ENCODE peak calls at places on chromosomes 5 and 9, in five cellular contexts. Q, N, G, P and B are unnamed samples.

GRCh38 chr5:173950829-173951228 is 38.1 kb upstream of the C5orf47 start:
- DNase-seq in Q (no peak), N (no peak), G (no peak), P (no peak), B (no peak)

GRCh38 chr5:131224387-131225191 is 39.3 kb upstream of the CDC42SE2 start:
- DNase-seq in Q (no peak), N (peak; percentile 53), G (no peak), P (peak; percentile 5), B (no peak)

GRCh38 chr5:151079838-151080619 is 805 bp downstream of the TNIP1 start:
- DNase-seq in Q (peak; percentile 82), N (no peak), G (no peak), P (no peak), B (no peak)

GRCh38 chr9:93601666-93602065 is 25.3 kb downstream of the PHF2 start:
- DNase-seq in Q (no peak), N (no peak), G (no peak), P (no peak), B (no peak)

GRCh38 chr5:163402007-163402406 is 35.4 kb upstream of the CCNG1 start:
- DNase-seq in Q (no peak), N (no peak), G (no peak), P (no peak), B (no peak)

GRCh38 chr9:73153793-73154227 is 2.1 kb downstream of the ANXA1 start:
- DNase-seq in Q (no peak), N (no peak), G (no peak), P (no peak), B (no peak)

GRCh38 chr5:142263346-142263745 is 61.5 kb downstream of the SPRY4 start:
- DNase-seq in Q (no peak), N (no peak), G (no peak), P (no peak), B (no peak)

GRCh38 chr9:93217706-93218105 is 33.8 kb downstream of the WNK2 start:
- DNase-seq in Q (no peak), N (peak; percentile 23), G (no peak), P (no peak), B (no peak)

GRCh38 chr5:8633706-8634105 is 764.8 kb downstream of the MTRR start:
- DNase-seq in Q (peak; percentile 66), N (no peak), G (peak; percentile 5), P (no peak), B (no peak)

GRCh38 chr9:121279841-121280388 is 12.0 kb downstream of the GSN start:
- DNase-seq in Q (no peak), N (no peak), G (no peak), P (no peak), B (no peak)

GRCh38 chr5:144189800-144190429 is 19.2 kb downstream of the KCTD16 start:
- DNase-seq in Q (peak; percentile 95), N (no peak), G (no peak), P (peak; percentile 71), B (no peak)

GRCh38 chr9:90835206-90835605 is 33.6 kb downstream of the SYK start:
- DNase-seq in Q (no peak), N (no peak), G (no peak), P (no peak), B (no peak)

GRCh38 chr5:134110382-134110781 is 4.1 kb upstream of the TCF7 start:
- DNase-seq in Q (no peak), N (no peak), G (no peak), P (no peak), B (no peak)

GRCh38 chr5:17289681-17290619 is 72.5 kb downstream of the BASP1 start:
- DNase-seq in Q (peak; percentile 50), N (no peak), G (no peak), P (no peak), B (peak; percentile 32)

GRCh38 chr9:36987891-36988290 is 46.2 kb downstream of the PAX5 start:
- DNase-seq in Q (no peak), N (no peak), G (no peak), P (no peak), B (no peak)

GRCh38 chr9:16119861-16120641 is 567.2 kb downstream of the CCDC171 start:
- DNase-seq in Q (peak; percentile 68), N (no peak), G (no peak), P (no peak), B (no peak)

GRCh38 chr5:142551242-142552067 is 134.4 kb downstream of the FGF1 start:
- DNase-seq in Q (peak; percentile 39), N (peak; percentile 41), G (no peak), P (no peak), B (no peak)

GRCh38 chr5:96601811-96602244 is 60.3 kb upstream of the CAST start:
- DNase-seq in Q (peak; percentile 85), N (no peak), G (peak; percentile 53), P (peak; percentile 61), B (peak; percentile 44)

GRCh38 chr9:4489562-4489918 is 728 bp upstream of the SLC1A1 start:
- DNase-seq in Q (peak; percentile 41), N (no peak), G (no peak), P (no peak), B (no peak)

GRCh38 chr9:69548676-69549075 is 123.5 kb downstream of the APBA1 start:
- DNase-seq in Q (no peak), N (no peak), G (no peak), P (no peak), B (no peak)

GRCh38 chr5:107469485-107469884 is 201.3 kb downstream of the EFNA5 start:
- DNase-seq in Q (peak; percentile 98), N (no peak), G (peak; percentile 47), P (no peak), B (peak; percentile 78)

GRCh38 chr9:92384373-92384772 is 20.0 kb downstream of the OGN start:
- DNase-seq in Q (no peak), N (no peak), G (no peak), P (no peak), B (no peak)

GRCh38 chr5:140035881-140036280 is 7.2 kb downstream of the NRG2 start:
- DNase-seq in Q (no peak), N (no peak), G (no peak), P (no peak), B (no peak)

GRCh38 chr5:137880313-137880712 is 8.9 kb upstream of the PKD2L2 start:
- DNase-seq in Q (no peak), N (no peak), G (no peak), P (no peak), B (no peak)

GRCh38 chr5:132334812-132335211 is 34.7 kb upstream of the SLC22A5 start:
- DNase-seq in Q (no peak), N (no peak), G (no peak), P (no peak), B (no peak)

GRCh38 chr5:78808380-78808779 is 159.8 kb upstream of the LHFPL2 start:
- DNase-seq in Q (peak; percentile 51), N (no peak), G (no peak), P (no peak), B (no peak)

GRCh38 chr5:175456105-175456504 is 12.1 kb upstream of the DRD1 start:
- DNase-seq in Q (no peak), N (no peak), G (no peak), P (no peak), B (no peak)

GRCh38 chr5:161400583-161400982 is 145.9 kb downstream of the GABRB2 start:
- DNase-seq in Q (no peak), N (no peak), G (no peak), P (no peak), B (no peak)